ENCODE peak calls at places on chromosome 3, in nine cellular contexts. Z is EH, O is BJ, J is IMR-90, Q is aorta, N is dorsolateral prefrontal cortex, H is osteocyte, C is H7, T is SW480. B is an unnamed sample.

GRCh38 chr3:107206141-107206540 is 171.1 kb upstream of the CCDC54 start:
- DNase-seq in Z (peak; percentile 73), O (no peak), J (peak; percentile 59), Q (no peak), N (no peak), H (no peak), C (peak; percentile 30), T (peak; percentile 33), B (peak; percentile 84)

GRCh38 chr3:129890125-129890524 is 3.4 kb downstream of the TMCC1 start:
- DNase-seq in Z (no peak), O (no peak), J (no peak), Q (no peak), N (no peak), H (no peak), C (no peak), T (peak; percentile 63), B (peak; percentile 18)

GRCh38 chr3:39748002-39748401 is 61.4 kb upstream of the MYRIP start:
- DNase-seq in Z (no peak), O (no peak), J (no peak), Q (no peak), N (no peak), H (no peak), C (no peak), T (no peak), B (peak; percentile 6)

GRCh38 chr3:100097919-100098896 is 16.1 kb downstream of the FILIP1L start:
- DNase-seq in Z (peak; percentile 54), O (no peak), J (no peak), Q (no peak), N (no peak), H (no peak), C (no peak), T (no peak), B (no peak)

GRCh38 chr3:62193586-62194345 is 179.6 kb downstream of the FEZF2 start:
- DNase-seq in Z (no peak), O (no peak), J (no peak), Q (no peak), N (no peak), H (no peak), C (no peak), T (no peak), B (no peak)

GRCh38 chr3:182986021-182986420 is 5.7 kb upstream of the DCUN1D1 start:
- DNase-seq in Z (no peak), O (no peak), J (no peak), Q (no peak), N (no peak), H (no peak), C (no peak), T (no peak), B (no peak)

GRCh38 chr3:76497636-76498035 is 542.3 kb upstream of the ROBO2 start:
- DNase-seq in Z (peak; percentile 17), O (peak; percentile 1), J (peak; percentile 47), Q (no peak), N (no peak), H (no peak), C (peak; percentile 2), T (no peak), B (peak; percentile 67)

GRCh38 chr3:132593950-132594328 is 3.1 kb upstream of the ACKR4 start:
- DNase-seq in Z (peak; percentile 92), O (peak; percentile 66), J (peak; percentile 85), Q (no peak), N (no peak), H (no peak), C (no peak), T (no peak), B (peak; percentile 94)

GRCh38 chr3:29486917-29487316 is 206.0 kb downstream of the RBMS3 start:
- DNase-seq in Z (no peak), O (no peak), J (no peak), Q (no peak), N (no peak), H (no peak), C (no peak), T (no peak), B (no peak)

GRCh38 chr3:69005071-69005816 is 8.2 kb downstream of the EOGT start:
- DNase-seq in Z (peak; percentile 46), O (no peak), J (peak; percentile 22), Q (no peak), N (no peak), H (no peak), C (no peak), T (no peak), B (no peak)

GRCh38 chr3:16550305-16550675 is 36.8 kb upstream of the RFTN1 start:
- DNase-seq in Z (no peak), O (no peak), J (no peak), Q (no peak), N (no peak), H (no peak), C (no peak), T (no peak), B (peak; percentile 22)

GRCh38 chr3:114551770-114552526 is 258.1 kb downstream of the TIGIT start:
- DNase-seq in Z (peak; percentile 76), O (peak; percentile 30), J (peak; percentile 84), Q (no peak), N (no peak), H (no peak), C (no peak), T (peak; percentile 13), B (peak; percentile 90)

GRCh38 chr3:132256984-132257383 is 60.2 kb upstream of the ACP3 start:
- DNase-seq in Z (peak; percentile 43), O (no peak), J (peak; percentile 56), Q (no peak), N (no peak), H (no peak), C (peak; percentile 33), T (peak; percentile 31), B (peak; percentile 60)

GRCh38 chr3:167908745-167909442 is 173.4 kb downstream of the SERPINI1 start:
- DNase-seq in Z (no peak), O (no peak), J (no peak), Q (no peak), N (no peak), H (no peak), C (no peak), T (no peak), B (no peak)

GRCh38 chr3:64354221-64354620 is 129.0 kb upstream of the PRICKLE2 start:
- DNase-seq in Z (peak; percentile 48), O (no peak), J (peak; percentile 47), Q (no peak), N (no peak), H (no peak), C (no peak), T (no peak), B (peak; percentile 41)

B was measured in ELR.